ENCODE peak calls at places on chromosomes 4 and X, in nine cellular contexts. S is PC-3, Y is fibroblast of lung, U is endothelial cell of umbilical vein, I is GM23248, Z is hepatocyte, N is trophoblast cell, M is GM12878, B is neural progenitor cell. F is an unnamed sample.

GRCh38 chr4:119299221-119300071 is 22.5 kb downstream of the FABP2 start:
- DNase-seq in S (peak), Y (peak), U (peak), I (peak), Z (peak), N (no peak), M (peak), B (no peak), F (no peak)

GRCh38 chrX:11766487-11766886 is 8.4 kb downstream of the MSL3 start:
- DNase-seq in S (no peak), Y (no peak), U (no peak), I (no peak), Z (no peak), N (no peak), M (no peak), B (no peak), F (no peak)

GRCh38 chrX:72461766-72462165 is 110.9 kb downstream of the HDAC8 start:
- DNase-seq in S (no peak), Y (no peak), U (peak), I (no peak), Z (no peak), N (no peak), M (no peak), B (no peak), F (no peak)

GRCh38 chr4:17577660-17578481 is 873 bp downstream of the LAP3 start:
- DNase-seq in S (peak), Y (peak), U (no peak), I (peak), Z (peak), N (peak), M (no peak), B (no peak), F (no peak)

GRCh38 chr4:73415807-73416238 is 11.7 kb downstream of the ALB start:
- DNase-seq in S (no peak), Y (no peak), U (no peak), I (no peak), Z (no peak), N (no peak), M (no peak), B (no peak), F (no peak)

GRCh38 chrX:107429090-107429489 is 20.4 kb upstream of the FRMPD3 start:
- DNase-seq in S (peak), Y (peak), U (no peak), I (peak), Z (no peak), N (peak), M (no peak), B (peak), F (peak)

GRCh38 chr4:143140696-143141095 is 44.0 kb upstream of the USP38 start:
- DNase-seq in S (no peak), Y (no peak), U (no peak), I (no peak), Z (no peak), N (no peak), M (no peak), B (peak), F (no peak)

GRCh38 chrX:39476596-39476995 is 621.2 kb downstream of the BCOR start:
- DNase-seq in S (no peak), Y (no peak), U (no peak), I (peak), Z (peak), N (no peak), M (no peak), B (peak), F (no peak)

GRCh38 chr4:13166214-13166613 is 317.9 kb downstream of the RAB28 start:
- DNase-seq in S (no peak), Y (no peak), U (no peak), I (no peak), Z (no peak), N (no peak), M (no peak), B (no peak), F (no peak)

GRCh38 chr4:149999485-150000074 is 78.7 kb upstream of the DCLK2 start:
- DNase-seq in S (peak), Y (peak), U (peak), I (peak), Z (peak), N (peak), M (no peak), B (peak), F (no peak)

GRCh38 chrX:70998402-70999027 is 67.6 kb upstream of the SLC7A3 start:
- DNase-seq in S (peak), Y (peak), U (peak), I (peak), Z (peak), N (peak), M (no peak), B (peak), F (no peak)

GRCh38 chr4:21347142-21347541 is 601.4 kb downstream of the KCNIP4 start:
- DNase-seq in S (no peak), Y (no peak), U (no peak), I (no peak), Z (no peak), N (no peak), M (no peak), B (no peak), F (no peak)

GRCh38 chr4:157043131-157043530 is 32.8 kb upstream of the GLRB start:
- DNase-seq in S (peak), Y (peak), U (peak), I (peak), Z (peak), N (no peak), M (no peak), B (peak), F (no peak)

GRCh38 chrX:115561605-115562491 is 874 bp downstream of the PLS3 start:
- DNase-seq in S (peak), Y (peak), U (peak), I (peak), Z (peak), N (peak), M (no peak), B (peak), F (peak)

GRCh38 chr4:185925910-185926360 is 113.9 kb upstream of the SORBS2 start:
- DNase-seq in S (no peak), Y (no peak), U (no peak), I (no peak), Z (peak), N (no peak), M (no peak), B (peak), F (no peak)

GRCh38 chr4:65310586-65310985 is 359.7 kb downstream of the EPHA5 start:
- DNase-seq in S (peak), Y (no peak), U (no peak), I (no peak), Z (no peak), N (no peak), M (no peak), B (no peak), F (no peak)

GRCh38 chrX:123277821-123278220 is 93.7 kb downstream of the GRIA3 start:
- DNase-seq in S (no peak), Y (no peak), U (no peak), I (no peak), Z (no peak), N (no peak), M (no peak), B (peak), F (no peak)

GRCh38 chr4:15895517-15895916 is 43.0 kb downstream of the FGFBP1 start:
- DNase-seq in S (no peak), Y (no peak), U (no peak), I (peak), Z (no peak), N (peak), M (no peak), B (no peak), F (no peak)

GRCh38 chrX:55260806-55261205 is 3.9 kb downstream of the PAGE3 start:
- DNase-seq in S (no peak), Y (no peak), U (no peak), I (no peak), Z (no peak), N (no peak), M (no peak), B (no peak), F (no peak)

GRCh38 chr4:108149588-108150380 is 18.9 kb downstream of the LEF1 start:
- DNase-seq in S (no peak), Y (no peak), U (no peak), I (peak), Z (no peak), N (peak), M (no peak), B (no peak), F (no peak)

GRCh38 chr4:2923141-2923551 is 40.1 kb downstream of the NOP14 start:
- DNase-seq in S (no peak), Y (no peak), U (no peak), I (no peak), Z (no peak), N (peak), M (no peak), B (no peak), F (no peak)

GRCh38 chrX:150063673-150064072 is 125.4 kb upstream of the EOLA2 start:
- DNase-seq in S (no peak), Y (no peak), U (no peak), I (no peak), Z (no peak), N (no peak), M (no peak), B (no peak), F (no peak)

GRCh38 chrX:150058728-150059127 is 120.4 kb upstream of the EOLA2 start:
- DNase-seq in S (peak), Y (no peak), U (no peak), I (no peak), Z (no peak), N (no peak), M (no peak), B (no peak), F (no peak)

GRCh38 chrX:150060406-150060805 is 122.1 kb upstream of the EOLA2 start:
- DNase-seq in S (peak), Y (peak), U (no peak), I (peak), Z (no peak), N (no peak), M (no peak), B (no peak), F (no peak)

GRCh38 chrX:150063138-150063518 is 124.8 kb upstream of the EOLA2 start:
- DNase-seq in S (no peak), Y (no peak), U (no peak), I (no peak), Z (no peak), N (no peak), M (no peak), B (no peak), F (peak)

GRCh38 chrX:150062292-150063137 is 124.2 kb upstream of the EOLA2 start:
- DNase-seq in S (peak), Y (peak), U (peak), I (peak), Z (no peak), N (no peak), M (no peak), B (no peak), F (peak)
- H3K4me2 ChIP-seq in S (peak), Y (peak), U (peak), I (peak), Z (no peak), N (no peak), M (no peak), B (no peak), F (peak)

DNA sequence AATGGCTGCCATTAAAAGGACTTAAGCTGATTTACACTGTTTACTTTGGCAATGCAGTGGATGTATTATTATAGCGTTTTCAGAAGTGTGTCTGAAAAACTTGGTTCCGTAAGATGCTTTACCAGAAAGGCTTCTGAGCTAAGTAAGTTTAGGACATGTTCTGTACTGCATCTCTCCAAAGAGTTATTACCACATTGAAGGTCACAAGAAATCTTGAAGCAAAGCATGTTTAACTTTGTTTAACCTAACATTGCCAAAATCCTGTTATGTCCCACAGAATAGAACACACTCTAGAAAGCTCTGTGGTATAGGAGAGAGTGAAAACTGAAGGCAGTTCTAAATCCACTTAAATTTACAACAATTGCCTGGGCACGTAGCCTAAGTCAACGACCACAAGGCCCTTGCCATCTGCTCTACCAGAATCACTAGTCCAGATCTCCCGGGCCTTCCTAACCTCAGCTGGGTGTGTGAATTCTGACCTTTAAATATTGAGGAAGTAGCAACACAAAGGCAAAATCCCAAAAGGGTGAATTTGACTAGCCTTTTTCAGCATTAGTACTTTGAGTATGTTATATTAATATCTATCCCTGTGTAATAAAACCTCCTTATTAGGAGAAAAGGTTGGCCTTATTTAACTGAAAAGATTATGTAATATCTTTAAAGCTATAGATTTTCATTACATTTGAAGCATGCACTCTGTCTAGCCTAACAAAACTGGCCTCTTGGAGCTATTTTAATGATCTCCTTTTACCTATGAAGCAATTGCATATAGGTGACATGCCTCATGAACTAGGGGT is 4.4 kb upstream of the MAML3 start:
- DNase-seq in S (peak), Y (peak), U (peak), I (no peak), Z (no peak), N (no peak), M (no peak), B (no peak), F (no peak)
- H3K4me2 ChIP-seq in S (no peak), Y (no peak), U (no peak), I (no peak), Z (no peak), N (no peak), M (no peak), B (no peak), F (no peak)

GRCh38 chr4:88108747-88109122 is 49.7 kb downstream of the ABCG2 start:
- DNase-seq in S (no peak), Y (no peak), U (no peak), I (peak), Z (no peak), N (no peak), M (no peak), B (no peak), F (no peak)
- H3K4me2 ChIP-seq in S (no peak), Y (no peak), U (no peak), I (no peak), Z (no peak), N (no peak), M (no peak), B (no peak), F (no peak)

GRCh38 chr4:163662761-163663160 is 168.3 kb downstream of the TMA16 start:
- DNase-seq in S (no peak), Y (no peak), U (no peak), I (no peak), Z (no peak), N (no peak), M (no peak), B (no peak), F (no peak)
- H3K4me2 ChIP-seq in S (no peak), Y (no peak), U (no peak), I (no peak), Z (no peak), N (no peak), M (peak), B (no peak), F (no peak)

DNA sequence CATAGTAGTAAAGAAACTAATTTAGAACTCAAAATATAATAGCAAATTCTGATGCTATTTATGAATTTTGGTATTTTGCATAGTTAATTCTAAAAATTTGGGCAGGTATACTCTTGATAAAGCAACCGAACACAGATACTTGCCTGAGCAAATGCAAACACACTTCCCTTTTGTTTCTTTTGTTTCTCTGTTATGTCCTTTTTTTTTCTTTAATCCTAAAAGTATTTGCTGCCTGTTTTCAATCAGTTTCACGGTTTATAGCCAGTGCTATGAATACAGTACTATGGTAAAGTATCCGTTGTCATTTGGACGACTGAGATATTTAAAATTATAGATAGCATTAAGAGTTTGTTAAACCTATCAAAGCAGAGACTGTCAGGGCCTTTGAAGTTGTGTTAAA is 84.3 kb upstream of the HPRT1 start:
- DNase-seq in S (no peak), Y (no peak), U (no peak), I (no peak), Z (no peak), N (no peak), M (no peak), B (peak), F (no peak)
- H3K4me2 ChIP-seq in S (peak), Y (no peak), U (no peak), I (no peak), Z (peak), N (no peak), M (no peak), B (peak), F (peak)

GRCh38 chr4:184537269-184538022 is 63.1 kb upstream of the IRF2 start:
- DNase-seq in S (peak), Y (peak), U (peak), I (peak), Z (peak), N (peak), M (peak), B (peak), F (peak)
- H3K4me2 ChIP-seq in S (peak), Y (peak), U (peak), I (peak), Z (peak), N (peak), M (peak), B (peak), F (peak)